ENCODE peak calls at places on chromosome 11, in six cellular contexts. Q, B, F, H, Y and I are unnamed samples.

GRCh38 chr11:45385844-45386243 is 99.7 kb upstream of the SYT13 start:
- DNase-seq in Q (no peak), B (no peak), F (no peak), H (no peak), Y (no peak), I (no peak)

GRCh38 chr11:95087171-95087570 is 2.5 kb upstream of the ENDOD1 start:
- DNase-seq in Q (no peak), B (no peak), F (no peak), H (no peak), Y (no peak), I (no peak)

GRCh38 chr11:78031629-78032028 is 8.6 kb upstream of the KCTD14 start:
- DNase-seq in Q (no peak), B (no peak), F (no peak), H (no peak), Y (no peak), I (no peak)

GRCh38 chr11:59263225-59263894 is 50.6 kb upstream of the MPEG1 start:
- DNase-seq in Q (peak), B (no peak), F (no peak), H (no peak), Y (peak), I (peak)

GRCh38 chr11:70302086-70302752 is 31.7 kb downstream of the PPFIA1 start:
- DNase-seq in Q (no peak), B (no peak), F (no peak), H (no peak), Y (no peak), I (peak)

GRCh38 chr11:6390718-6391547 is 659 bp downstream of the SMPD1 start:
- DNase-seq in Q (no peak), B (no peak), F (no peak), H (no peak), Y (no peak), I (no peak)

GRCh38 chr11:73372371-73372993 is 3.7 kb upstream of the RELT start:
- DNase-seq in Q (no peak), B (no peak), F (peak), H (peak), Y (peak), I (peak)

GRCh38 chr11:44016129-44016528 is 31.7 kb upstream of the ACCSL start:
- DNase-seq in Q (no peak), B (no peak), F (peak), H (peak), Y (peak), I (no peak)

GRCh38 chr11:8019671-8020597 is 32.8 kb downstream of the EIF3F start:
- DNase-seq in Q (peak), B (no peak), F (peak), H (peak), Y (peak), I (peak)

GRCh38 chr11:65662802-65663633 is at the start of gene RELA:
- DNase-seq in Q (peak), B (peak), F (peak), H (peak), Y (peak), I (peak)
- TF ChIP-seq CTCF in Q (no peak), B (no peak), F (no peak), H (no peak), Y (no peak), I (peak)

GRCh38 chr11:2893021-2893528 is 7.5 kb upstream of the CDKN1C start:
- DNase-seq in Q (no peak), B (no peak), F (no peak), H (no peak), Y (no peak), I (no peak)
- TF ChIP-seq CTCF in Q (no peak), B (no peak), F (no peak), H (no peak), Y (no peak), I (no peak)

GRCh38 chr11:101584129-101584515 is 315 bp upstream of the TRPC6 start:
- DNase-seq in Q (no peak), B (no peak), F (no peak), H (no peak), Y (no peak), I (no peak)

GRCh38 chr11:101582242-101583052 is 1.4 kb downstream of the TRPC6 start:
- DNase-seq in Q (no peak), B (no peak), F (no peak), H (no peak), Y (no peak), I (no peak)

GRCh38 chr11:101584651-101585050 is 844 bp upstream of the TRPC6 start:
- DNase-seq in Q (no peak), B (no peak), F (no peak), H (no peak), Y (no peak), I (no peak)

GRCh38 chr11:101586965-101587364 is 3.2 kb upstream of the TRPC6 start:
- DNase-seq in Q (no peak), B (no peak), F (no peak), H (no peak), Y (no peak), I (no peak)

DNA sequence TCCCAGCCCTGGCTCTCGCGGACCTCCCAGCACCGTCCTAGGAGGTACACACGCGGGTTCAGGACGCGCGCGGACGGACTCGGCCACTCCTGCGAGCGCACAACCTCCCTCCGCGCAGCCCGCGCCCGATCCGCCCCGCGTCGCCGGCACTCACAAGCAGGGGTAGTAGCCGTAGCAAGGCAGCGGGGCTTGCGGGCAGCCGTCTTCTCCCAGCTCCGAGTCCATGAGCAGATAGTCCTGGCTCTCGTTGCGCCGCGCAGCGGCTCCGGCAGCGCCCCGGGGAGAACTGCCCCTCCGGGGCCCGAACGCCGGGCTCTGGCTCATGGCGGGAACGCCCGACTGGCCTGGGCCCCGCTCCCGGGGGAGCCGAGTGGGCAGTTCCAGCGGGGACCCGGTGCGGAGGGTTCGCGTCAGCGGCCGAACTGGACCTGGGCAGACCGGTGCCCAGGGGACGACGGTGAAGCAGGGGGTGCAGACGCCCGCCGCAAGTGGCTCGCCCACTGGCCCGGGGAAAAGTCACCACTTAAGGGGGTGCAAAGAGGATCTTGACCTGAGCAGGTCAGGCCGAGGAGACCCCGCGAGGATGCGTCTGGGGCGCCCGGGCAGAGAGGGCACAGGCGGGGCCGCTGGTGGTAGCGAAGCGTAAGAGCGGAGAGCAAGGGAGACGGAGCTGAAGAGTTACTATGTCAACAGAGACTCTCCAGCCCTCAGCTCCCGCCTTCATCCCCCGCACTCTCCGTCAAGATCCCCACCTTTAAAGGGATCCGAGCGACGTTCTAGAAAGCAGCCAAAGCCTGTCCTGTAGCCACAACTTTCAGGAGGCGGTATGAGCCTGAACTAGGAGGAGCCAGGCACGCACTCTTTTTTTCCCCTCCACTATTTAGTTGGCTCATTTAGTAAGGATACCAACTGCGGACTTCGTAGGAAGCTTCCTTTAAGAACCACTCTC is at the start of gene TRPC6:
- DNase-seq in Q (no peak), B (peak), F (peak), H (peak), Y (peak), I (peak)
- TF ChIP-seq CTCF in Q (no peak), B (no peak), F (no peak), H (no peak), Y (no peak), I (no peak)

GRCh38 chr11:9260182-9261146 is 4.7 kb downstream of the DENND5A start:
- DNase-seq in Q (no peak), B (no peak), F (no peak), H (peak), Y (no peak), I (no peak)
- TF ChIP-seq CTCF in Q (no peak), B (peak), F (peak), H (peak), Y (peak), I (no peak)

GRCh38 chr11:123168955-123169484 is 26.0 kb downstream of the CLMP start:
- DNase-seq in Q (no peak), B (no peak), F (no peak), H (peak), Y (no peak), I (no peak)

GRCh38 chr11:123164732-123165450 is 30.2 kb downstream of the CLMP start:
- DNase-seq in Q (no peak), B (no peak), F (no peak), H (no peak), Y (no peak), I (no peak)

GRCh38 chr11:123168236-123168635 is 26.8 kb downstream of the CLMP start:
- DNase-seq in Q (no peak), B (no peak), F (no peak), H (no peak), Y (no peak), I (no peak)

GRCh38 chr11:123163621-123164020 is 31.4 kb downstream of the CLMP start:
- DNase-seq in Q (no peak), B (no peak), F (no peak), H (no peak), Y (no peak), I (no peak)

DNA sequence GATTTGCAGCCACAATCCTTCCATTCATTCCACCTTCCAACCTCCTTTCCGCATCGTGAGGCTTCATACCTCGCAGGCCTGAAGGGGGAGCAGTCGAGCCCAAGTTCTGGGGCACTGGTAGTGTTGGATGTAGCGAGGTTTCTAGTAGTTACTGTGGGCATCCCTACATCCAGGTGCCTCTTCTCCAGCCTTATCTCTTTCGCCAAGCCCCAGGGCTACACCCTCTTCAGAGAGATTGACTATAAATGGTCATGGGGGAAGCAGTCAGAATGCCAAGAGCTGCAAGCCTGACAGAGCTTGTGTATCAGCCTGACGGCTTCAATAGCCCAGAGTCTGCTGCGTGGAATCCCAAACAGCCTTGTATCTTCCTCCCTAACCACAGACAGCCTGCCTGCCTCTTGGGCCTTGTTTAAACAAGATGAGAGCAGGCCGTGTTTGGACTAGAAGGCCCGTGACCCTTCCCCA is 28.9 kb downstream of the CLMP start:
- DNase-seq in Q (peak), B (no peak), F (no peak), H (peak), Y (peak), I (peak)
- TF ChIP-seq CTCF in Q (peak), B (peak), F (peak), H (peak), Y (peak), I (peak)

GRCh38 chr11:122113836-122114235 is 2.2 kb downstream of the BLID start:
- DNase-seq in Q (no peak), B (no peak), F (no peak), H (peak), Y (no peak), I (no peak)
- TF ChIP-seq CTCF in Q (no peak), B (no peak), F (no peak), H (peak), Y (no peak), I (no peak)

GRCh38 chr11:12099132-12099873 is 11.1 kb upstream of the MICAL2 start:
- DNase-seq in Q (no peak), B (no peak), F (no peak), H (no peak), Y (no peak), I (no peak)
- TF ChIP-seq CTCF in Q (no peak), B (no peak), F (peak), H (peak), Y (peak), I (no peak)

GRCh38 chr11:128691802-128692749 is 1.8 kb upstream of the FLI1 start:
- DNase-seq in Q (no peak), B (no peak), F (no peak), H (no peak), Y (peak), I (peak)
- TF ChIP-seq CTCF in Q (no peak), B (no peak), F (peak), H (peak), Y (peak), I (peak)

GRCh38 chr11:71302911-71303310 is 50.5 kb upstream of the SHANK2 start:
- DNase-seq in Q (no peak), B (no peak), F (no peak), H (no peak), Y (peak), I (no peak)
- TF ChIP-seq CTCF in Q (no peak), B (no peak), F (no peak), H (peak), Y (peak), I (no peak)

GRCh38 chr11:57639321-57640067 is 10.2 kb downstream of the YPEL4 start:
- DNase-seq in Q (no peak), B (no peak), F (no peak), H (peak), Y (peak), I (peak)
- TF ChIP-seq CTCF in Q (no peak), B (no peak), F (no peak), H (no peak), Y (peak), I (peak)